ENCODE peak calls at places on chromosomes 4 and X, in eight cellular contexts. A is stomach, F is Peyer's patch, V is HCT116, M is spleen, T is GM12878, G is ovary, D is H1. R is an unnamed sample.

GRCh38 chr4:108772402-108772801 is 9.5 kb upstream of the ETNPPL start:
- DNase-seq in F (no peak), G (no peak), A (peak), D (no peak), M (no peak), V (no peak), T (no peak), R (no peak)

GRCh38 chr4:94304365-94304971 is 38.2 kb downstream of the HPGDS start:
- DNase-seq in T (no peak), V (peak), D (no peak), M (no peak), G (no peak), A (no peak), F (peak), R (no peak)

GRCh38 chrX:66914082-66914481 is 275.2 kb upstream of the EDA2R start:
- DNase-seq in F (no peak), A (no peak), T (no peak), M (no peak), V (no peak), D (no peak), G (no peak), R (no peak)

GRCh38 chrX:153766098-153766817 is 2.2 kb downstream of the PLXNB3 start:
- DNase-seq in G (peak), M (peak), V (no peak), F (no peak), T (no peak), A (no peak), D (no peak), R (no peak)

GRCh38 chrX:107747596-107748161 is 27.9 kb downstream of the TSC22D3 start:
- DNase-seq in M (no peak), V (no peak), F (peak), D (no peak), G (no peak), A (no peak), T (no peak), R (peak)

GRCh38 chr4:16197842-16198241 is 28.4 kb downstream of the TAPT1 start:
- DNase-seq in M (no peak), T (no peak), F (no peak), A (no peak), V (no peak), G (no peak), D (no peak), R (no peak)

GRCh38 chr4:48891028-48891619 is 15.4 kb downstream of the OCIAD2 start:
- DNase-seq in T (no peak), D (no peak), V (no peak), M (no peak), F (no peak), G (no peak), A (no peak), R (no peak)

GRCh38 chr4:98659741-98660507 is 1.5 kb upstream of the TSPAN5 start:
- DNase-seq in A (no peak), F (no peak), D (no peak), G (no peak), T (no peak), M (no peak), V (no peak), R (no peak)

GRCh38 chrX:39559229-39559628 is 538.5 kb downstream of the BCOR start:
- DNase-seq in D (no peak), G (no peak), V (no peak), A (no peak), M (no peak), F (no peak), T (no peak), R (no peak)

GRCh38 chr4:87038837-87039715 is 104.3 kb downstream of the AFF1 start:
- DNase-seq in M (no peak), F (peak), G (no peak), T (no peak), D (peak), A (peak), V (no peak), R (no peak)

GRCh38 chr4:26065833-26066232 is 151.8 kb downstream of the SMIM20 start:
- DNase-seq in A (no peak), V (no peak), F (no peak), G (no peak), M (no peak), D (no peak), T (no peak), R (no peak)

GRCh38 chrX:17441965-17442364 is 67.0 kb downstream of the NHS start:
- DNase-seq in D (no peak), F (no peak), T (no peak), M (no peak), A (no peak), G (no peak), V (no peak), R (no peak)

GRCh38 chrX:120302434-120302833 is 8.8 kb downstream of the TMEM255A start:
- DNase-seq in M (peak), D (no peak), G (no peak), A (no peak), V (no peak), F (peak), T (peak), R (no peak)
- TF ChIP-seq POLR2A in M (no peak), D (no peak), G (no peak), A (no peak), V (no peak), F (no peak), T (peak), R (no peak)

DNA sequence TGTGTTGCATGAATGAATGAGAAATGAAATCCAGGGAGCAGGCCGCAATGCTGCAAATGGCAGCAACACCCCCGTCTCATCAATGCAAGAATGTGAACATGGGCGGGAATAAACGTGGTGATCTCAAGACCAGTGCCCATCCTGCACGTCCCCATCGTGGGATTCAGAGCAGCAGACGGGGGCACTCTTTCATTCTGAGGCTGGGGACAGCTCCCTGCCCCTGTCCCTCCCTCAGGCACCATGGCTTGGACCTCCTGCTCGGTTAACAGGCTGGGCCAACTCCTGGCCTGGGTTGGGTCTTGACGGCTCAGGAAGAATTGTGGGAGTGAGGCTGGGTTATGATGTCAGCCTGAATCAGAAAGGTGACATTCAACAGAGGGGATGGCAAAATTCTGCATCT is 78.9 kb downstream of the NSUN7 start:
- DNase-seq in A (no peak), T (no peak), F (no peak), D (no peak), M (no peak), G (no peak), V (no peak), R (no peak)
- TF ChIP-seq POLR2A in A (no peak), T (no peak), F (no peak), D (no peak), M (no peak), G (no peak), V (no peak), R (no peak)

GRCh38 chrX:34341814-34342213 is 209.7 kb upstream of the FAM47A start:
- DNase-seq in V (no peak), M (no peak), D (no peak), F (no peak), G (no peak), T (no peak), A (no peak), R (no peak)

GRCh38 chrX:34341258-34341657 is 209.1 kb upstream of the FAM47A start:
- DNase-seq in D (no peak), A (no peak), V (no peak), T (no peak), F (no peak), M (no peak), G (no peak), R (no peak)

GRCh38 chrX:34338046-34338445 is 205.9 kb upstream of the FAM47A start:
- DNase-seq in M (no peak), T (no peak), F (no peak), G (no peak), A (no peak), D (no peak), V (no peak), R (no peak)

DNA sequence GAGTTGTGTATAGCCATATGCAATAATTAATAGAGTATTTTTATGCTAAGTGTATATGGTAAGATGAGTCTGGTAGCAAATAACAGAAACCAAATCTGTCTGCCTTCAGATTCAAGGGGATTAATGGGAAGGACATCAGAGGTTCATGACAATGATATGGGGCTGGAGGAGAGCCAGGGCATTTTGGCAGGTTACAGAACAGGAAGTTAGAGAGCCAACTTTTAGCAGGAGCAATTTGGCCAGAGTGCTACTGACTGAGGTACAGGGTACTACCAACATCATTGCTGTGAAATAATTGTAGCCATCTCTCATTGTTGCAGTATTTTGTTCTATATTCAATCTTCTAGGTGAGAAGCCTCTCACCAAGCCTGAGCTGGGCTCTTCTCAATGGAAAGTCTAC is 210.9 kb upstream of the FAM47A start:
- DNase-seq in F (no peak), G (no peak), V (no peak), A (no peak), T (no peak), D (no peak), M (no peak), R (no peak)
- TF ChIP-seq POLR2A in F (no peak), G (no peak), V (no peak), A (no peak), T (no peak), D (no peak), M (no peak), R (no peak)

GRCh38 chr4:153346031-153346430 is 1.5 kb downstream of the MND1 start:
- DNase-seq in F (no peak), D (no peak), M (no peak), V (no peak), A (no peak), G (no peak), T (no peak), R (no peak)

GRCh38 chr4:153342751-153343552 is 1.5 kb upstream of the MND1 start:
- DNase-seq in M (no peak), T (no peak), F (no peak), G (no peak), A (no peak), V (no peak), D (no peak), R (no peak)

GRCh38 chr4:153346563-153346962 is 2.1 kb downstream of the MND1 start:
- DNase-seq in M (no peak), A (no peak), F (no peak), V (no peak), T (no peak), D (no peak), G (no peak), R (no peak)

GRCh38 chr4:153345011-153345981 is 808 bp downstream of the MND1 start:
- DNase-seq in G (no peak), T (no peak), F (peak), M (peak), V (peak), A (no peak), D (no peak), R (no peak)

DNA sequence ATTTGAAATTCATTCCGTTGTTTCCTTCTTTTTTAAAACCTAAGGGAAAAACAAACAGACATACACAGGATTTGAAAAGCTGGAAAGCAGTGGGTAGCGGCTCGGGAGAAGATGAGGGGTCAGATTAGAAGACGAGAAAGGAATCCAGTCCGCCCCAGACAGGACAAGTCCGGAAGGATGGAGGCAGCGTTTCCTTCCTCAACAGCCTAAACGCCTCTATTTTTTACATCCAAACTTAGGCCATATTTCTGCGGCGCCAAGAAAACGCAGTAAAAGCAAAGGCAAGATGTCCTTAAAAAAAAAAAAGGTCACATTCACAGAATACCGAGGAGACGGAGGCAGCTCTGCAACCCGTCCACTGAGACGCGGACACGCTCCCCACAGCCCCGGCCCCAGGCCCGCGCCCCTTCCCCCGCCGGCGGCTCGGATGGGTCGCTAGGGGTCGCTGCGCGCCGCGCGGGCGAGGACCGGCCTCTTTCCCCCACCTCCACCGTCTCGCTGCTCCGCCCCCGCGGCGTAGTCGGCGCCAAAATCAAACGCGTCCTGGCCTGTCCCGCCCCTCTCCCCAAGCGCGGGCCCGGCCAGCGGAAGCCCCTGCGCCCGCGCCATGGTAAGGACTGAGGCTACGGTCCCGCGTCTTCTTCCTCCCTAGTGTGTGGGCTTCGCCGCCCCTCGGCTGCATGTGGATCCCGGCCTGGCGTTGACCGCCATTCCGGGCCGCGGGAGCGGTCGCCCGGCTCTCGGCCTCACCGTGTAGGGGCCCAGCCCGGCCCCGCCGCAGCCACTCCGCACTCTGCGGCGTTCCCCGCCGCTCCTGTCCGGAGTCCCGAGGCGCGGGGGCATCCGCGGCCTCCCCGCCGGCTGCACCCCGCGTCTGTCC is at the start of gene MND1:
- DNase-seq in M (peak), D (peak), T (no peak), A (peak), F (peak), V (peak), G (peak), R (peak)
- TF ChIP-seq POLR2A in M (no peak), D (peak), T (peak), A (no peak), F (no peak), V (peak), G (no peak), R (no peak)

DNA sequence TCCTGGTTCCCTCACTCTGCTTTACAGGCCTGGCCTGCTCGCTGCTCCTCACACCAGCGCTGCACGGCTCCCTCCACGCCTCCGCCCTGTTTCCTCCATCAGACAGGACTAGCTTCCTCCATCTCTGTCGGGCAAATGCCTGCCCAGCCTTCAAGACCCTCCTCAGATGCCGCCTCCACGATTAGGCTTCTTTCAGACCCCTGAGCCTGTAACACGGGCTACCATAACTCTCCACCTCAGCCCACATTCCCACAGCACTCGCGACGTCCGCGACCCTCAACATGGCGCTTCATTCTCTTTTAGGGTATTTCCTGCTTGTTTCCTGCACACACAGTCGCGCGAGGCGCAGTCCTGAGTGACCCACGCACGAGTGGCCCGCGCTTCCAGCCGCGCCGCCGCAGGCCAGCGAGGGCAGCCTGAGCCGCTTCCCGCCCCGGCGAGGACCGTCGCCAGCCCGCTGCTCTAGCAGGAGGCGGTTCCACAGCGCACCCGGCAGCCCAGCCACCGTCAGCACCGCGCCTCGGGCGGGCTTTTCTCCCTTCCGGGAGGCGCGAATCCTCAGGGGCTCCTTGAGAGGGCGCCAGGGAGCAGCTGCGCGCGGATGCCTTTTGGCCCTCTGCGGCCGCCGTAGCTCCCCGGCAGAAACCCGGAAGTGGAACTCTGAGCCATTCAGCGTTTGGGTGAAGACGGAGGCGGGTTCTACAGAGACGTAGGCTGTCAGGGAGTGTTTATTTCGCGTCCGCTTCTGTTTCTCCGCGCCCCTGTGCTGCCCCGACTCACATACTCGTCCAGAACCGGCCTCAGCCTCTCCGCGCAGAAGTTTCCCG is at the start of gene FRG1:
- DNase-seq in T (peak), M (peak), G (peak), F (peak), A (peak), V (peak), D (peak), R (peak)
- TF ChIP-seq POLR2A in T (peak), M (peak), G (no peak), F (peak), A (no peak), V (no peak), D (peak), R (no peak)

GRCh38 chr4:69896530-69897116 is 34.2 kb upstream of the CSN1S1 start:
- DNase-seq in A (no peak), V (peak), M (no peak), T (no peak), D (no peak), F (no peak), G (no peak), R (no peak)
- TF ChIP-seq POLR2A in A (no peak), V (no peak), M (no peak), T (no peak), D (no peak), F (no peak), G (no peak), R (no peak)

GRCh38 chrX:136872091-136872700 is 8.3 kb downstream of the RBMX start:
- DNase-seq in G (no peak), D (no peak), V (no peak), M (no peak), T (no peak), F (no peak), A (no peak), R (no peak)
- TF ChIP-seq POLR2A in G (no peak), D (peak), V (no peak), M (no peak), T (no peak), F (no peak), A (no peak), R (no peak)

GRCh38 chr4:119665718-119666117 is 37.1 kb upstream of the PDE5A start:
- DNase-seq in V (no peak), M (no peak), T (no peak), A (no peak), F (no peak), D (no peak), G (no peak), R (no peak)

GRCh38 chr4:119663160-119663788 is 34.7 kb upstream of the PDE5A start:
- DNase-seq in D (no peak), V (no peak), A (no peak), T (no peak), M (no peak), G (no peak), F (no peak), R (no peak)

GRCh38 chr4:119661231-119661630 is 32.6 kb upstream of the PDE5A start:
- DNase-seq in A (no peak), G (no peak), D (no peak), F (no peak), V (no peak), M (no peak), T (no peak), R (no peak)

GRCh38 chr4:119666653-119667091 is 38.1 kb upstream of the PDE5A start:
- DNase-seq in M (no peak), D (no peak), T (no peak), A (no peak), F (no peak), V (no peak), G (no peak), R (no peak)

DNA sequence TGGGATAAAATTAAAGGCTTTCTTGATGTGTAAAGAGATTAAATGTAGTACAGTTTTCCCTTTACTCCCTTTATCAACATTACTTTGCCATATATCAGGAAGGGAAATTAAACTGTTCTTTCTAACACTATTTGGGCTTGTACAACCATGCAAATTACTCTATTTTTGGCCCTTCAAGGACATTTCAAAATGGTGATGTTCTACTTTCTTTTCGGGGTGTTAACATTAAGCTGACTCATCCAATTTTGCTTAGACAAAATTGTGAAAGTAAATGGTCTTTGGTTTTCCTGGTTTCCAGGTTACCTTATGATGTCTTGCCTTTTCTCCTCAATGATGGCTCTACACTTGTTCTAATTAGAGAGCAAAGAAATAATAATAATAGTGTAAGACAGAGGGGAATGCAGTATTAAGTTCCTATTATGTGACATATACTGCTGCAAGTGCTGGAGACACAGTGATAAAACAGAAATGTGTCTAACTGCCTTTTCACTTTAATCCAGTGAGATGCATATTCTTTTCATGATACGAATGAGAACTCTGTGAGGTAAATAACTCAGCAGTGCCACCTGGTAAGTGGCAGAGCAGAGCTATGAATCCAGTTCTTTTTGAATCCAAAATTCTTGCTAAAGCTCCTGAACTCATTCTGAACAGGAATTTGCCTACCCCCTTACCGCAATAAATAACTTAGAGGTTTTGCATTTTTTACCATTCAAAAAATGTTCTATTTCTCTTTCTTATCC is 35.7 kb upstream of the PDE5A start:
- DNase-seq in A (no peak), T (no peak), D (no peak), V (no peak), G (no peak), M (no peak), F (no peak), R (no peak)
- TF ChIP-seq POLR2A in A (no peak), T (no peak), D (no peak), V (no peak), G (no peak), M (no peak), F (no peak), R (no peak)

R was measured in lower leg skin.